ENCODE peak calls at places on chromosomes 7 and 10, in four cellular contexts. Q is gastrocnemius medialis, V is sigmoid colon, G is breast epithelium. C is an unnamed sample.

GRCh38 chr10:132878091-132878729 is 64.2 kb downstream of the CFAP46 start:
- DNase-seq in Q (no peak), V (peak), G (peak), C (peak)

GRCh38 chr7:156515911-156516790 is 124.4 kb upstream of the RNF32 start:
- DNase-seq in Q (no peak), V (no peak), G (no peak), C (no peak)

GRCh38 chr10:33129181-33129928 is 171.3 kb upstream of the ITGB1 start:
- DNase-seq in Q (no peak), V (no peak), G (no peak), C (no peak)

GRCh38 chr10:89337493-89337892 is 9.7 kb downstream of the IFIT3 start:
- DNase-seq in Q (peak), V (no peak), G (no peak), C (no peak)

GRCh38 chr7:47326220-47326619 is 255.7 kb downstream of the TNS3 start:
- DNase-seq in Q (no peak), V (no peak), G (no peak), C (no peak)

GRCh38 chr7:117771756-117772155 is 101.5 kb downstream of the CTTNBP2 start:
- DNase-seq in Q (no peak), V (no peak), G (no peak), C (no peak)

GRCh38 chr7:47940482-47941001 is 7.7 kb downstream of the PKD1L1 start:
- DNase-seq in Q (no peak), V (no peak), G (no peak), C (no peak)

GRCh38 chr10:86365346-86366032 is 1.1 kb downstream of the GRID1 start:
- DNase-seq in Q (no peak), V (peak), G (peak), C (peak)

GRCh38 chr7:141231018-141231792 is 157.3 kb downstream of the TMEM178B start:
- DNase-seq in Q (no peak), V (no peak), G (no peak), C (no peak)

GRCh38 chr10:78312197-78313046 is 278.8 kb downstream of the RPS24 start:
- DNase-seq in Q (no peak), V (peak), G (no peak), C (no peak)

GRCh38 chr10:119724630-119725549 is 960 bp upstream of the INPP5F start:
- DNase-seq in Q (no peak), V (no peak), G (no peak), C (no peak)

GRCh38 chr7:45968856-45969536 is 47.9 kb upstream of the IGFBP3 start:
- DNase-seq in Q (no peak), V (no peak), G (no peak), C (no peak)

GRCh38 chr7:55965805-55966421 is 1.5 kb downstream of the NIPSNAP2 start:
- DNase-seq in Q (peak), V (no peak), G (no peak), C (peak)

GRCh38 chr7:34058791-34059550 is 153.6 kb downstream of the BMPER start:
- DNase-seq in Q (no peak), V (no peak), G (no peak), C (no peak)

GRCh38 chr7:32905175-32905662 is 13.7 kb upstream of the KBTBD2 start:
- DNase-seq in Q (no peak), V (no peak), G (no peak), C (no peak)

GRCh38 chr7:91194841-91195240 is 69.4 kb upstream of the FZD1 start:
- DNase-seq in Q (no peak), V (no peak), G (no peak), C (no peak)

GRCh38 chr10:1195828-1196227 is 139.6 kb downstream of the WDR37 start:
- DNase-seq in Q (no peak), V (peak), G (peak), C (no peak)

GRCh38 chr10:4474829-4475228 is 351.2 kb upstream of the AKR1E2 start:
- DNase-seq in Q (no peak), V (no peak), G (no peak), C (no peak)

GRCh38 chr7:116532102-116532501 is 7.3 kb downstream of the CAV1 start:
- DNase-seq in Q (no peak), V (no peak), G (no peak), C (no peak)
- TF ChIP-seq POLR2A in Q (no peak), V (no peak), G (no peak), C (no peak)

GRCh38 chr7:152436279-152437147 is 710 bp upstream of the KMT2C start:
- DNase-seq in Q (peak), V (peak), G (peak), C (peak)
- TF ChIP-seq POLR2A in Q (peak), V (no peak), G (no peak), C (peak)

GRCh38 chr7:25117226-25118047 is 7.6 kb downstream of the CYCS start:
- DNase-seq in Q (no peak), V (no peak), G (no peak), C (no peak)
- TF ChIP-seq POLR2A in Q (no peak), V (peak), G (no peak), C (no peak)

GRCh38 chr7:57438244-57438643 is 11.7 kb upstream of the ZNF716 start:
- DNase-seq in Q (no peak), V (no peak), G (no peak), C (no peak)
- TF ChIP-seq POLR2A in Q (no peak), V (no peak), G (no peak), C (no peak)